ENCODE peak calls at places on chromosomes 6 and 20, in seven cellular contexts. B, K, D, Z, I, J and F are unnamed samples.
A peak's percentile ranks its signal among the peaks of the same experiment; 100 is the strongest.

GRCh38 chr6:225121-225721 is 67.1 kb upstream of the DUSP22 start:
- DNase-seq in Z (no peak), J (no peak), D (no peak), K (no peak), B (no peak), I (no peak), F (peak; percentile 31)

GRCh38 chr6:110529355-110529754 is 52.9 kb upstream of the SLC22A16 start:
- DNase-seq in D (no peak), K (peak; percentile 68), J (peak; percentile 87), B (no peak), Z (no peak), I (no peak), F (no peak)

GRCh38 chr6:70166088-70166958 is 136.6 kb downstream of the COL9A1 start:
- DNase-seq in K (peak; percentile 46), I (peak; percentile 77), Z (peak; percentile 17), B (peak; percentile 16), D (no peak), J (peak; percentile 59), F (peak; percentile 1)

GRCh38 chr6:39407446-39407993 is 85.0 kb upstream of the KCNK16 start:
- DNase-seq in D (no peak), Z (no peak), K (no peak), I (no peak), B (no peak), J (no peak), F (no peak)

GRCh38 chr6:17962436-17963031 is 24.9 kb downstream of the KIF13A start:
- DNase-seq in J (peak; percentile 100), B (peak; percentile 83), D (no peak), I (no peak), K (peak; percentile 93), Z (no peak), F (no peak)

GRCh38 chr20:41183391-41183790 is 46.0 kb downstream of the PLCG1 start:
- DNase-seq in J (no peak), B (no peak), D (peak; percentile 81), Z (no peak), K (no peak), I (no peak), F (no peak)

GRCh38 chr6:279630-280029 is 12.7 kb upstream of the DUSP22 start:
- DNase-seq in D (no peak), J (no peak), Z (no peak), I (no peak), B (no peak), K (no peak), F (no peak)

GRCh38 chr6:2871922-2872321 is 30.3 kb upstream of the SERPINB1 start:
- DNase-seq in D (no peak), J (no peak), K (no peak), I (no peak), Z (no peak), B (no peak), F (no peak)

GRCh38 chr6:2719053-2719375 is 31.7 kb downstream of the MYLK4 start:
- DNase-seq in K (no peak), I (no peak), B (no peak), J (no peak), D (peak; percentile 25), Z (no peak), F (no peak)

GRCh38 chr6:620166-620565 is 36.7 kb downstream of the HUS1B start:
- DNase-seq in I (no peak), D (no peak), J (no peak), Z (no peak), K (no peak), B (no peak), F (no peak)

GRCh38 chr6:89680150-89680549 is 41.6 kb upstream of the LYRM2 start:
- DNase-seq in B (no peak), J (no peak), Z (no peak), I (no peak), D (no peak), K (no peak), F (no peak)

GRCh38 chr6:151239603-151240035 is at the start of gene AKAP12:
- DNase-seq in J (peak; percentile 80), I (peak; percentile 67), B (peak; percentile 29), D (no peak), Z (peak; percentile 34), K (peak; percentile 71), F (no peak)

GRCh38 chr6:24009319-24009718 is 116.7 kb upstream of the NRSN1 start:
- DNase-seq in Z (no peak), K (no peak), J (no peak), I (peak; percentile 86), D (no peak), B (no peak), F (no peak)

GRCh38 chr6:3900744-3901351 is 51.7 kb downstream of the FAM50B start:
- DNase-seq in D (no peak), B (no peak), I (no peak), J (no peak), K (peak; percentile 23), Z (no peak), F (no peak)

GRCh38 chr6:42367353-42368011 is 84.2 kb downstream of the TRERF1 start:
- DNase-seq in J (peak; percentile 81), D (no peak), B (no peak), K (peak; percentile 10), Z (no peak), I (no peak), F (no peak)

GRCh38 chr6:88856566-88856965 is 106.9 kb downstream of the RNGTT start:
- DNase-seq in D (no peak), I (no peak), K (no peak), J (no peak), B (no peak), Z (no peak), F (no peak)

GRCh38 chr20:17150858-17151257 is 76.0 kb upstream of the PCSK2 start:
- DNase-seq in K (no peak), J (no peak), B (no peak), D (no peak), Z (no peak), I (no peak), F (no peak)

GRCh38 chr6:112680076-112680475 is 332.9 kb downstream of the RFPL4B start:
- DNase-seq in Z (no peak), K (no peak), J (no peak), I (no peak), B (no peak), D (no peak), F (no peak)

DNA sequence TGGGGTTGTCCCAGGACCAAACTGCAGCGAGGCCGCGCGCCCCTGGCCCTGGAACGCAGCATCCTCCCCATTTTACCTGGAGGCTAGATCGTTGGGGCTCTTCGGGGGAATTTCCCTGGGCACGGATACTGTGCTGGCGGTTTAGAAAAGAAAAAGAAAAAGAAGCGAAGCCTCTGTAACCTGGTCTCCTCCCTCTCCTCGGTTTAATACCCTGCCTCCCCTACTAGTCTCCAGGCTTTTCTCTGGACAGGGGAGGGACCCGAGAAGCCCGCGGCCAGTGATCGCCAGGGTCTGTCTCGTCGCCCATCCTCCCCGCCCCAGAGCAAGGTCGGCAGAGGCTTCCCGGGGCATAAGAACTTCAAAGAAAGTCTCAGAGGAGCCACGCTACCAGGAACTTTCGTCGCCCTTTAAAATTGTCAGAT is 6.1 kb upstream of the LAMP5 start:
- DNase-seq in J (no peak), Z (no peak), K (no peak), B (no peak), D (no peak), I (no peak), F (no peak)
- H3K27me3 ChIP-seq in J (peaks cover 70% of the 10 kb centered on the region), Z (peaks cover 56% of the 10 kb centered on the region), K (peaks cover 29% of the 10 kb centered on the region), B (peaks cover 92% of the 10 kb centered on the region), D (no peaks in the 10 kb centered on the region), I (peaks cover 99% of the 10 kb centered on the region), F (no peaks in the 10 kb centered on the region)

GRCh38 chr6:29705389-29706231 is 17.6 kb upstream of the HLA-F start:
- DNase-seq in I (peak; percentile 58), K (peak; percentile 61), Z (no peak), B (no peak), D (no peak), J (peak; percentile 61), F (no peak)

GRCh38 chr6:29708432-29709177 is 14.6 kb upstream of the HLA-F start:
- DNase-seq in I (no peak), K (no peak), B (no peak), J (no peak), Z (no peak), D (no peak), F (peak; percentile 93)

GRCh38 chr6:29710281-29710941 is 12.8 kb upstream of the HLA-F start:
- DNase-seq in K (no peak), I (no peak), D (no peak), J (no peak), Z (no peak), B (no peak), F (no peak)

DNA sequence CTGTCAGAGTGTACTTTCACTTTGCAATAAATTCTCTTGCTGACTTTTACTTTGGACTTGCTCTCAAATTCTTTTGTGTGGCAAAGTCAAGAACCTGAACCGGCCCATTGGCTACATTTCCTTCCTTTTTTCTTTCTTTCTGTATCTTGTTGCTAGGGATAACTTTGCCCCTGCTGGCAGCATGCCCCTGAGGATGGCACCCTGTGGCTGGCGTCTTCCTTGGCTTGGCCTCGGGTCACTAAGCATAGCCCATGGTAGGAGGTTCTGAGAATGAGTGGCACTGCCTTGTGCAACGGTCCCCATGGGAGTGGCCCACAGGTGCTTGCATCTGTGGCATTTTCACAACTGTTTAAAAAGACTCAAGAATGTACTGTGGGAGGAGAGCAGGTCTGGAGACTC is 14.1 kb upstream of the HLA-F start:
- DNase-seq in I (no peak), D (no peak), B (no peak), K (no peak), Z (no peak), J (no peak), F (no peak)
- H3K4me3 ChIP-seq in I (no peak overlapping the region), D (no peak overlapping the region), B (no peak overlapping the region), K (no peak overlapping the region), Z (no peak overlapping the region), J (no peak overlapping the region), F (peak overlapping the region; percentile 64)

DNA sequence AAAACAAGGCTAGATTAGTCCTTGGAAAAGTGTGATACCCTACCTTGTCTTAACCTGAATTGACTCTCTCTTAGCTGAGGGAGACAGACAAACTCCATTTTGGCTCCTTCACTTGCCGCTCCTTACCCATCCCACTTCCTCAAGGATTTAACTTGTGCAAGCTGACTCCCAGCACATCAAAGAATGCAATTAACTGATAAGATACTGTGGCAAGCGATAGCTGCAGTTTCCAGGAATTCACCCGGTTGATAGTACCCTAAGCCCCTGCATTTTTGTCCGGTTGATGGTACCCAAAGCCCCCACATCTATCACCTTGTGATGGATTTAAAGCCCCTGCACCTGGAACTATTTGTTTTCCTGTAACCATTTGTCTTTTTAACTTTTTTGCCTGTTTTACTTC is 1.9 kb upstream of the SERINC3 start:
- DNase-seq in B (no peak), I (no peak), J (no peak), K (no peak), D (no peak), Z (no peak), F (no peak)
- H3K4me1 ChIP-seq in B (peaks cover 36% of the 10 kb centered on the region), I (peaks cover 8% of the 10 kb centered on the region), J (peaks cover 6% of the 10 kb centered on the region), K (peaks cover 2% of the 10 kb centered on the region), D (peaks cover 31% of the 10 kb centered on the region), Z (peaks cover 8% of the 10 kb centered on the region), F (peaks cover 34% of the 10 kb centered on the region)

DNA sequence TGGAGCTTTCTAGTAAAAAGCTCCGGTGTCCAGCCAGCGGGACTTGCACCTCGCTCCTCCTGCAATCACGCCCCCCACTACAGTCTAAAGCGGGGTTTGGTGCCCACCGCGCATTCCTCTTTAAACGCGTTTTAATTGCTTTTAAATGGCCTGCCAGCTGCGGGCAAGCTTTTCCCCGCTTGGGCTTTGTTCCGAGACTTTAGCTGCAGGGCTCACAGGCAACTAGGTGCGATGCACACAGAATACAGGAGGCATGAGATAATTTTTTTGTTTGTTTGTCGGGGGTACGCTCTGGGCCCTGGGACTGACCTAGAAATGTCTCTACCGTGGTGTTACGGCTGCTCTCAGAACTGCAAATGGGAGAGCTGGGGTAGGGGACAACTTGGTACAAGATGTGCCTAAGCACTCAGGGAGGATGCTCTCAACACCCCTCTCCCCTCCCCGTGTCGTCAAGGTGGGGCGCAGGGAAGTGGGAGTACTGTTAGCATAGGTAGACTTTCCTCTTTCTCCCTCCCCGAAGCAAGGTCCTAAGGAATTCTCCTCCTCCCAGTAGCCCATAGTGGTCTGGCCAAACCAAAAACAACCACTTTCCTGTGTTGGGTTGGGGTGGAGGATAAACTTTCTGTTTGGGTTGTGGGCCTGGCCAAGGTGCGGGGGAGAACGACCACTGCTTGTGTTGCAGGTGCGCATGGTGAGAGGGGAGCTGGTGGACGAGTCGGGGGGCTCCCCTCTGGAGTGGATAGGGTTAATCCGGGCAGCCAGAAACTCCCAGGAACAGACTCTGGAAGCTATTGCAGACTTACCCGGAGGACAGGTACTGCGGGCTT is 1.6 kb downstream of the PRDM13 start:
- DNase-seq in D (no peak), K (no peak), J (no peak), I (peak; percentile 34), Z (no peak), B (no peak), F (no peak)
- H3K27me3 ChIP-seq in D (peaks cover 62% of the 10 kb centered on the region), K (peaks cover 90% of the 10 kb centered on the region), J (peaks cover 92% of the 10 kb centered on the region), I (peaks cover 100% of the 10 kb centered on the region), Z (peaks cover 90% of the 10 kb centered on the region), B (peaks cover 100% of the 10 kb centered on the region), F (peaks cover 95% of the 10 kb centered on the region)